ENCODE peak calls at places on chromosome 20, in six cellular contexts. M is left lung; U is endodermal cell; B is CD8-positive, alpha-beta memory T cell; N is psoas muscle; O is astrocyte. E is an unnamed sample. For H3K9me3, the result is how much of the 10 kb centered on the place peaks cover.

GRCh38 chr20:61263084-61263695 is 11.1 kb downstream of the CDH4 start:
- DNase-seq in B (no peak), N (no peak), U (peak), M (no peak), O (no peak), E (no peak)

GRCh38 chr20:62223571-62223970 is 3.5 kb upstream of the HRH3 start:
- DNase-seq in O (no peak), M (no peak), B (no peak), N (no peak), U (no peak), E (no peak)

GRCh38 chr20:45771182-45771759 is 20.4 kb downstream of the WFDC3 start:
- DNase-seq in B (peak), U (peak), O (peak), N (peak), M (peak), E (peak)

GRCh38 chr20:22763257-22763906 is 179.0 kb upstream of the FOXA2 start:
- DNase-seq in M (peak), N (no peak), U (no peak), O (no peak), B (no peak), E (no peak)

GRCh38 chr20:20216941-20217340 is 151.0 kb upstream of the INSM1 start:
- DNase-seq in M (no peak), N (no peak), O (no peak), B (no peak), U (no peak), E (no peak)

GRCh38 chr20:1720226-1720625 is 62.6 kb upstream of the SIRPG start:
- DNase-seq in N (no peak), B (no peak), U (no peak), O (no peak), M (no peak), E (no peak)

GRCh38 chr20:23156170-23156841 is 70.2 kb upstream of the CD93 start:
- DNase-seq in N (peak), U (peak), O (peak), M (peak), B (no peak), E (no peak)

GRCh38 chr20:52972965-52973819 is 1.0 kb downstream of the TSHZ2 start:
- DNase-seq in M (no peak), O (no peak), N (peak), U (peak), B (no peak), E (peak)

GRCh38 chr20:50575869-50576720 is 65.9 kb downstream of the PTPN1 start:
- DNase-seq in U (peak), B (peak), N (peak), M (peak), O (peak), E (peak)

GRCh38 chr20:19252670-19253120 is 40.3 kb downstream of the SLC24A3 start:
- DNase-seq in U (no peak), O (no peak), N (peak), M (peak), B (no peak), E (peak)

GRCh38 chr20:62476074-62476838 is 461 bp upstream of the GATA5 start:
- DNase-seq in O (no peak), N (no peak), M (no peak), U (no peak), B (no peak), E (no peak)

GRCh38 chr20:63051186-63051860 is 44.6 kb upstream of the BHLHE23 start:
- DNase-seq in U (no peak), N (peak), B (no peak), M (no peak), O (no peak), E (no peak)

GRCh38 chr20:33419140-33419974 is 18.0 kb upstream of the CDK5RAP1 start:
- DNase-seq in N (peak), M (no peak), B (no peak), U (no peak), O (peak), E (peak)

GRCh38 chr20:51600016-51600420 is 57.5 kb upstream of the NFATC2 start:
- DNase-seq in N (no peak), O (no peak), M (no peak), B (no peak), U (no peak), E (no peak)

GRCh38 chr20:50197463-50197862 is 6.8 kb downstream of the CEBPB start:
- DNase-seq in N (no peak), U (peak), B (no peak), O (no peak), M (no peak), E (no peak)

GRCh38 chr20:2022163-2022562 is 28.3 kb upstream of the PDYN start:
- DNase-seq in U (no peak), O (no peak), N (no peak), B (no peak), M (no peak), E (no peak)

GRCh38 chr20:11457476-11457875 is 460.2 kb upstream of the BTBD3 start:
- DNase-seq in M (no peak), B (no peak), O (peak), U (no peak), N (no peak), E (no peak)

GRCh38 chr20:43322851-43323250 is 133.1 kb upstream of the PTPRT start:
- DNase-seq in U (no peak), N (no peak), B (no peak), O (no peak), M (no peak), E (no peak)

GRCh38 chr20:50271674-50272412 is 81.2 kb downstream of the CEBPB start:
- DNase-seq in M (peak), U (no peak), O (no peak), N (peak), B (no peak), E (no peak)

GRCh38 chr20:33654680-33655161 is 7.4 kb upstream of the C20orf144 start:
- DNase-seq in B (no peak), O (no peak), U (no peak), N (no peak), M (no peak), E (no peak)

GRCh38 chr20:47502801-47503239 is 1.1 kb downstream of the NCOA3 start:
- DNase-seq in O (peak), N (no peak), M (no peak), U (no peak), B (peak), E (no peak)

GRCh38 chr20:18276821-18277220 is 11.5 kb upstream of the ZNF133 start:
- DNase-seq in U (peak), B (peak), M (peak), N (peak), O (peak), E (peak)

GRCh38 chr20:40698744-40699143 is 9.7 kb upstream of the MAFB start:
- DNase-seq in O (no peak), U (no peak), N (no peak), B (no peak), M (no peak), E (no peak)

GRCh38 chr20:64038579-64039292 is 2.8 kb downstream of the C20orf204 start:
- DNase-seq in N (peak), M (peak), U (peak), B (peak), O (peak), E (peak)

GRCh38 chr20:49319204-49319809 is 41.5 kb upstream of the ZNFX1 start:
- DNase-seq in O (no peak), N (no peak), B (no peak), U (peak), M (no peak), E (no peak)

GRCh38 chr20:37337208-37337955 is 8.6 kb upstream of the SRC start:
- DNase-seq in O (no peak), B (no peak), U (peak), N (no peak), M (no peak), E (no peak)

GRCh38 chr20:50510706-50511401 is 671 bp downstream of the PTPN1 start:
- DNase-seq in N (peak), B (no peak), U (no peak), O (no peak), M (no peak), E (peak)

GRCh38 chr20:48478370-48478769 is 349.4 kb downstream of the PREX1 start:
- DNase-seq in M (no peak), U (no peak), N (no peak), O (no peak), B (no peak), E (no peak)

GRCh38 chr20:8587810-8588209 is 455.7 kb downstream of the PLCB1 start:
- DNase-seq in M (no peak), N (no peak), U (no peak), O (no peak), B (no peak), E (no peak)

GRCh38 chr20:13274311-13274965 is 53.4 kb downstream of the ISM1 start:
- DNase-seq in M (no peak), U (peak), B (no peak), O (no peak), N (no peak), E (no peak)

GRCh38 chr20:4116091-4116490 is 100.7 kb upstream of the RNF24 start:
- DNase-seq in O (no peak), M (no peak), B (no peak), N (no peak), U (no peak), E (no peak)

GRCh38 chr20:20266552-20266951 is 101.4 kb upstream of the INSM1 start:
- DNase-seq in O (no peak), U (no peak), N (no peak), M (no peak), B (no peak), E (no peak)

GRCh38 chr20:30484749-30485070 is 772.8 kb upstream of the DEFB115 start:
- DNase-seq in B (no peak), M (no peak), O (no peak), N (no peak), U (no peak), E (no peak)
- H3K9me3 ChIP-seq in B (under half), M (half or more), O (under half), N (under half), U (under half), E (under half)

GRCh38 chr20:35661908-35662307 is 2.8 kb downstream of the CPNE1 start:
- DNase-seq in M (no peak), B (no peak), N (no peak), O (no peak), U (no peak), E (no peak)

GRCh38 chr20:35657271-35657670 is 7.4 kb downstream of the CPNE1 start:
- DNase-seq in U (no peak), N (no peak), M (no peak), O (no peak), B (no peak), E (no peak)

GRCh38 chr20:35661013-35661412 is 3.7 kb downstream of the CPNE1 start:
- DNase-seq in B (no peak), N (no peak), M (no peak), O (peak), U (no peak), E (no peak)

GRCh38 chr20:35662541-35662940 is 2.2 kb downstream of the CPNE1 start:
- DNase-seq in U (no peak), N (no peak), B (no peak), O (no peak), M (no peak), E (no peak)

GRCh38 chr20:35660122-35660937 is 4.4 kb downstream of the CPNE1 start:
- DNase-seq in N (no peak), M (no peak), U (no peak), O (no peak), B (no peak), E (no peak)
- H3K9me3 ChIP-seq in N (under half), M (under half), U (under half), O (under half), B (under half), E (under half)

GRCh38 chr20:54532573-54532972 is 57.2 kb downstream of the DOK5 start:
- DNase-seq in B (no peak), O (no peak), N (no peak), M (no peak), U (no peak), E (no peak)
- H3K9me3 ChIP-seq in B (under half), O (under half), N (under half), M (under half), U (under half), E (under half)

DNA sequence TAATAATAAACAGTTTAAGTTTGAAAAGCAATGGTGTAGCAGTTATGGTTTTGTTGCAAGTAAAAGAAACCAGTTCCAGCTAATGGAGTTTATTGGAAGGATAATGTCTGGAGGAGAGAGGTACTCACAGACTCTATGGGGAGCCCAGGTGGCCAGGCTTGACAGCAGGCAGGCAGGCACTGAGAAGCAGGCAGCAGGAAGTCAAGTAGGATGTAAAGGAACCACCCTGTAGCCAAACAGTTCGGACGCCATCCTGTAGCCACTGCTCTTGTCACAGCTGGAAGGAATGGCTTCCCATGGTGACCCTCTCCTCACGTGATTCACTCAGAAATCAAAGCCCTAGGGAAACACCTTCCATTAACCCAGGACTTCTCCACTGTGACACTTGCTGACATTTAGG is 96.7 kb upstream of the MC3R start:
- DNase-seq in O (no peak), N (no peak), B (no peak), M (no peak), U (peak), E (no peak)
- H3K9me3 ChIP-seq in O (under half), N (under half), B (under half), M (under half), U (half or more), E (under half)

GRCh38 chr20:7155282-7155681 is 387.8 kb downstream of the BMP2 start:
- DNase-seq in U (no peak), O (no peak), B (no peak), N (no peak), M (no peak), E (no peak)
- H3K9me3 ChIP-seq in U (under half), O (under half), B (under half), N (under half), M (under half), E (under half)